ENCODE peak calls at places on chromosomes 12 and 14, in six cellular contexts. One of them, this sample, is unnamed.
A peak's percentile ranks its signal among the peaks of the same experiment; 100 is the strongest.

GRCh38 chr12:106248177-106248848 is 493 bp upstream of the CKAP4 start:
- DNase-seq in small intestine: peak; percentile 61
- DNase-seq in heart left ventricle: peak; percentile 77
- DNase-seq in ovary: peak; percentile 78
- DNase-seq in K562: no peak
- DNase-seq in H7: no peak
- DNase-seq in this sample: peak; percentile 39

GRCh38 chr12:44771485-44771884 is 104.6 kb downstream of the NELL2 start:
- DNase-seq in small intestine: no peak
- DNase-seq in heart left ventricle: no peak
- DNase-seq in ovary: no peak
- DNase-seq in K562: no peak
- DNase-seq in H7: no peak
- DNase-seq in this sample: no peak

GRCh38 chr12:6535960-6536847 is 1.9 kb downstream of the GAPDH start:
- DNase-seq in small intestine: peak; percentile 48
- DNase-seq in heart left ventricle: no peak
- DNase-seq in ovary: no peak
- DNase-seq in K562: no peak
- DNase-seq in H7: peak; percentile 37
- DNase-seq in this sample: no peak

GRCh38 chr14:33184587-33184986 is 245.9 kb downstream of the NPAS3 start:
- DNase-seq in small intestine: peak; percentile 5
- DNase-seq in heart left ventricle: no peak
- DNase-seq in ovary: no peak
- DNase-seq in K562: no peak
- DNase-seq in H7: no peak
- DNase-seq in this sample: peak; percentile 4

GRCh38 chr12:98838282-98838681 is 193.2 kb downstream of the APAF1 start:
- DNase-seq in small intestine: no peak
- DNase-seq in heart left ventricle: no peak
- DNase-seq in ovary: no peak
- DNase-seq in K562: no peak
- DNase-seq in H7: no peak
- DNase-seq in this sample: no peak

GRCh38 chr14:70622111-70622712 is 19.5 kb upstream of the TTC9 start:
- DNase-seq in small intestine: peak; percentile 58
- DNase-seq in heart left ventricle: no peak
- DNase-seq in ovary: no peak
- DNase-seq in K562: no peak
- DNase-seq in H7: peak; percentile 76
- DNase-seq in this sample: peak; percentile 67

GRCh38 chr12:72432037-72432604 is 160.0 kb downstream of the TRHDE start:
- DNase-seq in small intestine: peak; percentile 94
- DNase-seq in heart left ventricle: no peak
- DNase-seq in ovary: no peak
- DNase-seq in K562: no peak
- DNase-seq in H7: no peak
- DNase-seq in this sample: no peak

GRCh38 chr12:12592930-12593329 is 18.7 kb upstream of the CREBL2 start:
- DNase-seq in small intestine: no peak
- DNase-seq in heart left ventricle: no peak
- DNase-seq in ovary: no peak
- DNase-seq in K562: no peak
- DNase-seq in H7: no peak
- DNase-seq in this sample: peak; percentile 52

GRCh38 chr12:12488823-12489528 is 73.7 kb downstream of the DUSP16 start:
- DNase-seq in small intestine: peak; percentile 84
- DNase-seq in heart left ventricle: no peak
- DNase-seq in ovary: no peak
- DNase-seq in K562: no peak
- DNase-seq in H7: no peak
- DNase-seq in this sample: no peak

GRCh38 chr14:90573385-90574105 is 176.7 kb downstream of the CALM1 start:
- DNase-seq in small intestine: peak; percentile 2
- DNase-seq in heart left ventricle: no peak
- DNase-seq in ovary: no peak
- DNase-seq in K562: peak; percentile 78
- DNase-seq in H7: no peak
- DNase-seq in this sample: no peak

GRCh38 chr12:57775563-57776246 is 3.3 kb downstream of the EEF1AKMT3 start:
- DNase-seq in small intestine: no peak
- DNase-seq in heart left ventricle: no peak
- DNase-seq in ovary: no peak
- DNase-seq in K562: no peak
- DNase-seq in H7: no peak
- DNase-seq in this sample: no peak

GRCh38 chr12:63805704-63806672 is 26.3 kb downstream of the RXYLT1 start:
- DNase-seq in small intestine: peak; percentile 51
- DNase-seq in heart left ventricle: no peak
- DNase-seq in ovary: no peak
- DNase-seq in K562: no peak
- DNase-seq in H7: no peak
- DNase-seq in this sample: no peak

GRCh38 chr12:3700861-3701260 is 52.0 kb downstream of the CRACR2A start:
- DNase-seq in small intestine: no peak
- DNase-seq in heart left ventricle: no peak
- DNase-seq in ovary: no peak
- DNase-seq in K562: no peak
- DNase-seq in H7: no peak
- DNase-seq in this sample: no peak

GRCh38 chr12:132196873-132197390 is 52.7 kb downstream of the NOC4L start:
- DNase-seq in small intestine: no peak
- DNase-seq in heart left ventricle: no peak
- DNase-seq in ovary: no peak
- DNase-seq in K562: no peak
- DNase-seq in H7: no peak
- DNase-seq in this sample: no peak

GRCh38 chr12:119781804-119782203 is 95.3 kb downstream of the CIT start:
- DNase-seq in small intestine: no peak
- DNase-seq in heart left ventricle: no peak
- DNase-seq in ovary: no peak
- DNase-seq in K562: no peak
- DNase-seq in H7: no peak
- DNase-seq in this sample: no peak

DNA sequence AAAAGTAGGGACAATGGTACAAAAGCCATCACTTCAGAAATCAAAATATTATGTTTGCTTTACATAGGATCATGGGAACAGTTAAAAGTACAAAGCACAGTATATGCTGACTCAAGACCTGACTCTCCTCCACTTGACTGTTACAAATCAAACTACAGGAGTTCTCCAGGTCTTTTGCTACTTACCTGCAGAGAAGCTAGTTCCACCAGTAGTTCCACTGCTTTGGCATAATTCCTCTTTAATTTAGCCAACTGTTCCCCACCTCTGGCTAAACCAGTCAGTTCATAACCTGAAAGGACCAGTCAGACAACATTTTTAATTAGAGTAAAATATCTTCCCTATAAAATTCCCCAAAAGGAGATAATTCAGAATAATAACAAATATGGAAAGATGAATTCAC is 14.0 kb downstream of the ATP6V1D start:
- DNase-seq in small intestine: no peak
- DNase-seq in heart left ventricle: no peak
- DNase-seq in ovary: no peak
- DNase-seq in K562: no peak
- DNase-seq in H7: no peak
- DNase-seq in this sample: peak; percentile 34
- H3K36me3 ChIP-seq in small intestine: peaks cover 9% of the 10 kb centered on the region
- H3K36me3 ChIP-seq in heart left ventricle: peaks cover 88% of the 10 kb centered on the region
- H3K36me3 ChIP-seq in ovary: no peaks in the 10 kb centered on the region
- H3K36me3 ChIP-seq in K562: peaks cover 49% of the 10 kb centered on the region
- H3K36me3 ChIP-seq in H7: peaks cover 2% of the 10 kb centered on the region
- H3K36me3 ChIP-seq in this sample: peaks cover 6% of the 10 kb centered on the region

GRCh38 chr12:105120551-105120950 is 13.0 kb downstream of the WASHC4 start:
- DNase-seq in small intestine: no peak
- DNase-seq in heart left ventricle: no peak
- DNase-seq in ovary: no peak
- DNase-seq in K562: peak; percentile 15
- DNase-seq in H7: no peak
- DNase-seq in this sample: peak; percentile 42
- H3K36me3 ChIP-seq in small intestine: peaks cover 11% of the 10 kb centered on the region
- H3K36me3 ChIP-seq in heart left ventricle: peaks cover 100% of the 10 kb centered on the region
- H3K36me3 ChIP-seq in ovary: no peaks in the 10 kb centered on the region
- H3K36me3 ChIP-seq in K562: peaks cover 81% of the 10 kb centered on the region
- H3K36me3 ChIP-seq in H7: peaks cover 25% of the 10 kb centered on the region
- H3K36me3 ChIP-seq in this sample: peaks cover 7% of the 10 kb centered on the region

GRCh38 chr14:64220056-64220455 is 74.1 kb downstream of the ESR2 start:
- DNase-seq in small intestine: no peak
- DNase-seq in heart left ventricle: no peak
- DNase-seq in ovary: peak; percentile 31
- DNase-seq in K562: no peak
- DNase-seq in H7: peak; percentile 57
- DNase-seq in this sample: no peak

GRCh38 chr14:64220466-64220865 is 73.7 kb downstream of the ESR2 start:
- DNase-seq in small intestine: no peak
- DNase-seq in heart left ventricle: peak; percentile 84
- DNase-seq in ovary: peak; percentile 79
- DNase-seq in K562: no peak
- DNase-seq in H7: no peak
- DNase-seq in this sample: no peak

GRCh38 chr14:64217318-64217717 is 76.9 kb downstream of the ESR2 start:
- DNase-seq in small intestine: no peak
- DNase-seq in heart left ventricle: no peak
- DNase-seq in ovary: no peak
- DNase-seq in K562: no peak
- DNase-seq in H7: no peak
- DNase-seq in this sample: peak; percentile 58

GRCh38 chr14:64217747-64218146 is 76.4 kb downstream of the ESR2 start:
- DNase-seq in small intestine: no peak
- DNase-seq in heart left ventricle: no peak
- DNase-seq in ovary: no peak
- DNase-seq in K562: no peak
- DNase-seq in H7: no peak
- DNase-seq in this sample: no peak

GRCh38 chr14:64218344-64219240 is 75.6 kb downstream of the ESR2 start:
- DNase-seq in small intestine: no peak
- DNase-seq in heart left ventricle: peak; percentile 77
- DNase-seq in ovary: peak; percentile 42
- DNase-seq in K562: no peak
- DNase-seq in H7: no peak
- DNase-seq in this sample: no peak
- H3K36me3 ChIP-seq in small intestine: peaks cover 7% of the 10 kb centered on the region
- H3K36me3 ChIP-seq in heart left ventricle: peaks cover 96% of the 10 kb centered on the region
- H3K36me3 ChIP-seq in ovary: no peaks in the 10 kb centered on the region
- H3K36me3 ChIP-seq in K562: no peaks in the 10 kb centered on the region
- H3K36me3 ChIP-seq in H7: peaks cover 34% of the 10 kb centered on the region
- H3K36me3 ChIP-seq in this sample: peaks cover 41% of the 10 kb centered on the region

DNA sequence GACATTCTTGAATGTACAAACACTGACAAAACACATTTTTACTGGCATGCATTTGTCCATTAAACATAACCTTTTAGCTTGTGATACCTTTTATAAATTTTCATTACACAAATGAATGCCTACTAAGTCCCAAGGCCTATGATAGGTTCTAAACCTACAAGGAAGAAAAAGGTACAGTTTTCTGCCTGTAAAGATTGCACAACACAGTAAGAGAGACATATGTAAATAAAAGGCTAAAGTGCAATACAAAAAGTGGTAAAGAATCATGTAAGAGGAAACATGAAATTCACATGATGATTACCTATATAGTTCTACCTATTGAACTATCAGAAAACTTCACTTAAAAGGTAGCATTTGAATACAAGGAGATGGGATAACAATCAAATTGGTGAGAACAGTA is 14.6 kb upstream of the ARID4A start:
- DNase-seq in small intestine: peak; percentile 29
- DNase-seq in heart left ventricle: no peak
- DNase-seq in ovary: no peak
- DNase-seq in K562: no peak
- DNase-seq in H7: no peak
- DNase-seq in this sample: no peak
- H3K36me3 ChIP-seq in small intestine: peaks cover 3% of the 10 kb centered on the region
- H3K36me3 ChIP-seq in heart left ventricle: peaks cover 90% of the 10 kb centered on the region
- H3K36me3 ChIP-seq in ovary: no peaks in the 10 kb centered on the region
- H3K36me3 ChIP-seq in K562: peaks cover 83% of the 10 kb centered on the region
- H3K36me3 ChIP-seq in H7: peaks cover 13% of the 10 kb centered on the region
- H3K36me3 ChIP-seq in this sample: peaks cover 2% of the 10 kb centered on the region

GRCh38 chr12:121813951-121814350 is 10.1 kb downstream of the SETD1B start:
- DNase-seq in small intestine: no peak
- DNase-seq in heart left ventricle: no peak
- DNase-seq in ovary: no peak
- DNase-seq in K562: no peak
- DNase-seq in H7: no peak
- DNase-seq in this sample: no peak

GRCh38 chr12:121815221-121815620 is 11.4 kb downstream of the SETD1B start:
- DNase-seq in small intestine: no peak
- DNase-seq in heart left ventricle: no peak
- DNase-seq in ovary: no peak
- DNase-seq in K562: no peak
- DNase-seq in H7: no peak
- DNase-seq in this sample: no peak

GRCh38 chr12:121812921-121813896 is 9.4 kb downstream of the SETD1B start:
- DNase-seq in small intestine: peak; percentile 41
- DNase-seq in heart left ventricle: no peak
- DNase-seq in ovary: no peak
- DNase-seq in K562: peak; percentile 37
- DNase-seq in H7: peak; percentile 75
- DNase-seq in this sample: no peak

GRCh38 chr12:121812320-121812871 is 8.6 kb downstream of the SETD1B start:
- DNase-seq in small intestine: peak; percentile 81
- DNase-seq in heart left ventricle: peak; percentile 85
- DNase-seq in ovary: peak; percentile 76
- DNase-seq in K562: peak; percentile 91
- DNase-seq in H7: peak; percentile 99
- DNase-seq in this sample: no peak

GRCh38 chr12:121814429-121815119 is 10.8 kb downstream of the SETD1B start:
- DNase-seq in small intestine: no peak
- DNase-seq in heart left ventricle: no peak
- DNase-seq in ovary: no peak
- DNase-seq in K562: no peak
- DNase-seq in H7: peak; percentile 48
- DNase-seq in this sample: no peak
- H3K36me3 ChIP-seq in small intestine: peaks cover 27% of the 10 kb centered on the region
- H3K36me3 ChIP-seq in heart left ventricle: peaks cover 80% of the 10 kb centered on the region
- H3K36me3 ChIP-seq in ovary: no peaks in the 10 kb centered on the region
- H3K36me3 ChIP-seq in K562: peaks cover 85% of the 10 kb centered on the region
- H3K36me3 ChIP-seq in H7: peaks cover 15% of the 10 kb centered on the region
- H3K36me3 ChIP-seq in this sample: peaks cover 29% of the 10 kb centered on the region

GRCh38 chr12:47698631-47699030 is 7.2 kb downstream of the RPAP3 start:
- DNase-seq in small intestine: no peak
- DNase-seq in heart left ventricle: no peak
- DNase-seq in ovary: no peak
- DNase-seq in K562: no peak
- DNase-seq in H7: no peak
- DNase-seq in this sample: no peak
- H3K36me3 ChIP-seq in small intestine: no peaks in the 10 kb centered on the region
- H3K36me3 ChIP-seq in heart left ventricle: peaks cover 67% of the 10 kb centered on the region
- H3K36me3 ChIP-seq in ovary: no peaks in the 10 kb centered on the region
- H3K36me3 ChIP-seq in K562: peaks cover 84% of the 10 kb centered on the region
- H3K36me3 ChIP-seq in H7: peaks cover 3% of the 10 kb centered on the region
- H3K36me3 ChIP-seq in this sample: peaks cover 2% of the 10 kb centered on the region